ENCODE peak calls at places on chromosomes 16 and 17, in eight cellular contexts. F, W, U, O, R, V, Z and E are unnamed samples.

GRCh38 chr16:88442811-88443576 is 10.1 kb upstream of the ZFPM1 start:
- DNase-seq in F (no peak), W (peak), U (peak), O (peak), R (peak), V (peak), Z (no peak), E (peak)

GRCh38 chr17:20191066-20191465 is 181.9 kb downstream of the SPECC1 start:
- DNase-seq in F (no peak), W (no peak), U (no peak), O (no peak), R (no peak), V (no peak), Z (no peak), E (peak)

GRCh38 chr17:40582328-40582901 is 17.1 kb upstream of the CCR7 start:
- DNase-seq in F (peak), W (peak), U (peak), O (no peak), R (no peak), V (peak), Z (no peak), E (no peak)

GRCh38 chr16:89491238-89491869 is 993 bp upstream of the ANKRD11 start:
- DNase-seq in F (no peak), W (peak), U (no peak), O (no peak), R (no peak), V (no peak), Z (no peak), E (peak)

GRCh38 chr16:89629827-89630610 is 16.6 kb downstream of the DPEP1 start:
- DNase-seq in F (no peak), W (no peak), U (no peak), O (no peak), R (no peak), V (no peak), Z (no peak), E (no peak)

GRCh38 chr17:42453544-42453943 is 5.1 kb upstream of the ATP6V0A1 start:
- DNase-seq in F (no peak), W (peak), U (no peak), O (no peak), R (no peak), V (no peak), Z (no peak), E (no peak)

GRCh38 chr17:49157784-49158183 is 25.2 kb downstream of the B4GALNT2 start:
- DNase-seq in F (no peak), W (peak), U (no peak), O (no peak), R (no peak), V (no peak), Z (no peak), E (no peak)

GRCh38 chr17:72530409-72530808 is 409.6 kb downstream of the SOX9 start:
- DNase-seq in F (no peak), W (no peak), U (no peak), O (peak), R (no peak), V (no peak), Z (no peak), E (no peak)

GRCh38 chr17:78787444-78787843 is 5.4 kb upstream of the CYTH1 start:
- DNase-seq in F (no peak), W (no peak), U (no peak), O (no peak), R (no peak), V (no peak), Z (no peak), E (no peak)

GRCh38 chr16:65415460-65415859 is 293.6 kb upstream of the CDH11 start:
- DNase-seq in F (no peak), W (no peak), U (no peak), O (no peak), R (no peak), V (no peak), Z (no peak), E (no peak)

GRCh38 chr16:3861808-3862451 is 18.6 kb downstream of the CREBBP start:
- DNase-seq in F (no peak), W (peak), U (no peak), O (no peak), R (no peak), V (peak), Z (no peak), E (peak)

GRCh38 chr17:81309140-81309858 is 14.2 kb upstream of the SLC38A10 start:
- DNase-seq in F (no peak), W (peak), U (peak), O (peak), R (no peak), V (peak), Z (peak), E (peak)
- TF ChIP-seq POLR2A in F (no peak), W (no peak), U (no peak), O (no peak), R (no peak), V (no peak), Z (no peak), E (no peak)

GRCh38 chr16:30633526-30633925 is 17.2 kb upstream of the PRR14 start:
- DNase-seq in F (no peak), W (no peak), U (no peak), O (no peak), R (no peak), V (no peak), Z (no peak), E (no peak)
- TF ChIP-seq POLR2A in F (no peak), W (no peak), U (no peak), O (no peak), R (no peak), V (no peak), Z (no peak), E (no peak)

GRCh38 chr16:67170948-67171649 is 761 bp downstream of the NOL3 start:
- DNase-seq in F (no peak), W (no peak), U (no peak), O (no peak), R (no peak), V (no peak), Z (no peak), E (no peak)

GRCh38 chr16:67169011-67169451 is 1.3 kb upstream of the NOL3 start:
- DNase-seq in F (no peak), W (no peak), U (peak), O (no peak), R (no peak), V (no peak), Z (no peak), E (no peak)

GRCh38 chr16:67169642-67170167 is 633 bp upstream of the NOL3 start:
- DNase-seq in F (no peak), W (peak), U (peak), O (peak), R (no peak), V (peak), Z (no peak), E (peak)

GRCh38 chr16:67167588-67167987 is 2.8 kb upstream of the NOL3 start:
- DNase-seq in F (no peak), W (no peak), U (peak), O (no peak), R (no peak), V (no peak), Z (no peak), E (no peak)

GRCh38 chr16:67170168-67170947 is at the start of gene NOL3:
- DNase-seq in F (no peak), W (peak), U (peak), O (peak), R (peak), V (peak), Z (no peak), E (peak)
- TF ChIP-seq POLR2A in F (peak), W (peak), U (peak), O (no peak), R (peak), V (peak), Z (no peak), E (no peak)

DNA sequence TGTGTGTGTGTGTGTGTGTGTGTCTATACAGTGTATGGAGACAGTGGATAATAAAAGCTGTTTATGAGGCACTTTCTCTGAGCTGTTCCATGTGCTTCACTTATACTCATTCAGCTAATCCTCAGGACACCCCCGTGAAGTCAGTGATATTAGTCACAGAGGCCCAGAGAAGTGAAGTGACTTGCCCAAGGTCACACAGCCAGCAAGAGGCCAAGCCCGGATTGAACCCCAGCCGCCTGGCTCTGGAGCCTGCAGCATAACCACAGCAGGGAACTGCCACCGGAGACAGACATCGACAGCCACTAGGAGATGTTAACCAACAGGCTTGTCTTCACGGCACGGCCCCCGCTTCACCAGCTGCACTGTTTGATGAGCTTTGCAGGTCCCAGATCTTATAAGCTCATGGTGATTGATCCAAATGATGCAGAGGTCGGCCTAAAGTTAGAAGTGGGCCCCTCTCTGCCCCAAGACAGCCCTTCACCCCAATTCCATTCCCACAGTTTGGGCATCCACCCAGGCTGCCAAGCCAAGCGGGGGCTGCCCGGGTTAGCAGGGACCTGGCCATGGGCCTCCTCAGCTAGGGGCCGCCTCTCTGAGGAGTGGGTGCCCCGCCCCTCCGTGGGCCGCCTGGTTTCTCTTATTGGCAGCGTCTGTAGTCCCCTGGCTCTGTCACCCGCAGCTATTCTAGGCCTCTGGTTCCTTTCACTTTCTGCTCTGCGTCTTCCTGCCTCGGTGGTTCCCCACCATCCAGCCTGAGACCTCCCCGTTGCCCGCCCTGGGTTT is 30.9 kb downstream of the SOCS1 start:
- DNase-seq in F (no peak), W (peak), U (no peak), O (no peak), R (peak), V (no peak), Z (no peak), E (peak)
- TF ChIP-seq POLR2A in F (no peak), W (no peak), U (no peak), O (no peak), R (peak), V (no peak), Z (no peak), E (no peak)